ENCODE peak calls at places on chromosomes 3 and 15, in four cellular contexts. B is MM.1S, A is HEK293T, X is NB4. I is an unnamed sample.

GRCh38 chr15:66719471-66719870 is 17.4 kb downstream of the SMAD6 start:
- DNase-seq in B (no peak), X (no peak), A (no peak), I (no peak)

GRCh38 chr3:72899349-72899765 is 11.5 kb downstream of the GXYLT2 start:
- DNase-seq in B (no peak), A (peak), X (no peak), I (no peak)

GRCh38 chr15:88301311-88301710 is 44.8 kb upstream of the NTRK3 start:
- DNase-seq in B (no peak), X (no peak), A (no peak), I (peak)

GRCh38 chr15:74042603-74043424 is 39.5 kb downstream of the GOLGA6A start:
- DNase-seq in A (no peak), B (no peak), X (no peak), I (peak)

GRCh38 chr3:189830401-189830800 is 199.2 kb downstream of the TP63 start:
- DNase-seq in B (no peak), X (no peak), A (no peak), I (no peak)

GRCh38 chr3:124860599-124860998 is 26.6 kb downstream of the ITGB5 start:
- DNase-seq in A (no peak), X (no peak), B (no peak), I (no peak)

GRCh38 chr3:104584702-104585101 is 782.0 kb upstream of the ALCAM start:
- DNase-seq in X (no peak), A (no peak), B (no peak), I (no peak)

GRCh38 chr15:87874896-87875661 is 381.5 kb downstream of the NTRK3 start:
- DNase-seq in A (no peak), B (no peak), X (no peak), I (peak)

GRCh38 chr15:22989576-22990477 is 9.7 kb upstream of the CYFIP1 start:
- DNase-seq in B (no peak), X (peak), A (no peak), I (no peak)

GRCh38 chr3:69080233-69080644 is at the start of gene UBA3:
- DNase-seq in X (peak), B (peak), A (peak), I (peak)

GRCh38 chr15:101107101-101107500 is 144.7 kb downstream of the CHSY1 start:
- DNase-seq in A (no peak), B (no peak), X (no peak), I (no peak)

GRCh38 chr3:13537926-13538325 is 11.0 kb upstream of the FBLN2 start:
- DNase-seq in A (no peak), X (no peak), B (no peak), I (no peak)

GRCh38 chr15:22918056-22918455 is 62.1 kb downstream of the CYFIP1 start:
- DNase-seq in A (no peak), B (no peak), X (peak), I (no peak)

GRCh38 chr3:42508562-42508961 is 6.1 kb downstream of the VIPR1 start:
- DNase-seq in X (no peak), A (no peak), B (no peak), I (no peak)

GRCh38 chr3:172040078-172040975 is 949 bp downstream of the FNDC3B start:
- DNase-seq in A (peak), B (peak), X (peak), I (peak)

GRCh38 chr3:58526124-58526957 is 10.6 kb downstream of the ACOX2 start:
- DNase-seq in A (no peak), X (peak), B (no peak), I (no peak)

GRCh38 chr3:170346481-170347125 is 10.9 kb upstream of the SKIL start:
- DNase-seq in X (no peak), B (no peak), A (no peak), I (no peak)

GRCh38 chr3:125967156-125967555 is 1.8 kb upstream of the ROPN1B start:
- DNase-seq in X (no peak), A (no peak), B (no peak), I (no peak)

GRCh38 chr3:159892171-159892791 is 96.4 kb upstream of the IL12A start:
- DNase-seq in B (no peak), X (no peak), A (no peak), I (peak)

GRCh38 chr3:196757876-196758739 is 18.5 kb downstream of the PAK2 start:
- DNase-seq in B (no peak), A (no peak), X (no peak), I (no peak)

GRCh38 chr3:131735544-131735943 is 232.8 kb upstream of the MRPL3 start:
- DNase-seq in B (no peak), A (no peak), X (no peak), I (no peak)

GRCh38 chr3:50416736-50417636 is 57.7 kb upstream of the TMEM115 start:
- DNase-seq in B (no peak), A (no peak), X (no peak), I (no peak)

GRCh38 chr3:110314512-110315114 is 757.0 kb upstream of the NECTIN3 start:
- DNase-seq in A (peak), B (peak), X (peak), I (peak)

GRCh38 chr3:60017631-60018030 is 967.8 kb upstream of the CFAP20DC start:
- DNase-seq in X (peak), B (peak), A (no peak), I (no peak)

GRCh38 chr3:64294771-64295170 is 69.5 kb upstream of the PRICKLE2 start:
- DNase-seq in X (no peak), B (no peak), A (no peak), I (no peak)

GRCh38 chr3:29286841-29287240 is 6.0 kb downstream of the RBMS3 start:
- DNase-seq in B (no peak), X (no peak), A (no peak), I (no peak)

GRCh38 chr3:83715307-83715706 is 1243.5 kb upstream of the CADM2 start:
- DNase-seq in A (no peak), X (no peak), B (no peak), I (no peak)